ENCODE peak calls at places on chromosomes 12 and 14, in eight cellular contexts. G is PC-9; N is stomach; V is endothelial cell of umbilical vein; B is Peyer's patch; K is CD8-positive, alpha-beta T cell; T is K562; I is tibial artery. C is an unnamed sample. For H3K27me3, the result is how much of the 10 kb centered on the place peaks cover.

GRCh38 chr14:61280092-61280525 is 1.0 kb downstream of the TMEM30B start:
- DNase-seq in G (no peak), N (peak), V (no peak), B (peak), K (peak), T (no peak), I (peak), C (no peak)

GRCh38 chr12:132040906-132041606 is 91.3 kb downstream of the EP400 start:
- DNase-seq in G (no peak), N (no peak), V (no peak), B (no peak), K (no peak), T (no peak), I (no peak), C (no peak)

GRCh38 chr14:67623114-67623513 is 3.4 kb downstream of the ARG2 start:
- DNase-seq in G (no peak), N (no peak), V (peak), B (no peak), K (no peak), T (no peak), I (no peak), C (no peak)

GRCh38 chr14:69632154-69632553 is 20.8 kb downstream of the SUSD6 start:
- DNase-seq in G (no peak), N (no peak), V (no peak), B (no peak), K (no peak), T (no peak), I (no peak), C (no peak)

GRCh38 chr14:22448905-22449611 is 140.0 kb downstream of the DAD1 start:
- DNase-seq in G (peak), N (no peak), V (no peak), B (no peak), K (no peak), T (no peak), I (peak), C (peak)

GRCh38 chr14:104134061-104134965 is 4.1 kb upstream of the KIF26A start:
- DNase-seq in G (no peak), N (no peak), V (no peak), B (no peak), K (no peak), T (no peak), I (no peak), C (no peak)

GRCh38 chr12:76374395-76375020 is 26.3 kb upstream of the BBS10 start:
- DNase-seq in G (no peak), N (no peak), V (no peak), B (no peak), K (no peak), T (no peak), I (no peak), C (no peak)

GRCh38 chr14:100826371-100827139 is 637 bp downstream of the MEG3 start:
- DNase-seq in G (no peak), N (no peak), V (peak), B (no peak), K (no peak), T (no peak), I (no peak), C (no peak)

GRCh38 chr14:32354716-32355115 is 25.6 kb downstream of the AKAP6 start:
- DNase-seq in G (peak), N (no peak), V (no peak), B (no peak), K (no peak), T (no peak), I (no peak), C (no peak)

GRCh38 chr12:44465139-44465538 is 411.0 kb downstream of the NELL2 start:
- DNase-seq in G (no peak), N (no peak), V (no peak), B (no peak), K (no peak), T (no peak), I (no peak), C (no peak)

GRCh38 chr14:95725685-95726336 is 11.9 kb upstream of the TCL1A start:
- DNase-seq in G (no peak), N (no peak), V (no peak), B (no peak), K (no peak), T (no peak), I (no peak), C (peak)

GRCh38 chr12:57190037-57190436 is 26.6 kb upstream of the NXPH4 start:
- DNase-seq in G (no peak), N (no peak), V (peak), B (no peak), K (no peak), T (no peak), I (no peak), C (no peak)

GRCh38 chr12:46349253-46349652 is 23.3 kb downstream of the SLC38A2 start:
- DNase-seq in G (no peak), N (no peak), V (peak), B (no peak), K (no peak), T (no peak), I (no peak), C (no peak)

GRCh38 chr14:77025744-77026165 is 2.8 kb downstream of the IRF2BPL start:
- DNase-seq in G (no peak), N (no peak), V (peak), B (no peak), K (no peak), T (no peak), I (no peak), C (no peak)

GRCh38 chr14:92880851-92881250 is 42.1 kb upstream of the CHGA start:
- DNase-seq in G (peak), N (no peak), V (peak), B (no peak), K (no peak), T (no peak), I (no peak), C (no peak)

GRCh38 chr12:2352203-2352602 is 299.4 kb downstream of the CACNA1C start:
- DNase-seq in G (no peak), N (no peak), V (no peak), B (no peak), K (no peak), T (no peak), I (no peak), C (no peak)

GRCh38 chr14:26255213-26255612 is 342.6 kb downstream of the NOVA1 start:
- DNase-seq in G (no peak), N (no peak), V (peak), B (no peak), K (no peak), T (no peak), I (no peak), C (no peak)
- TF ChIP-seq CTCF in G (peak), N (no peak), V (no peak), B (no peak), K (no peak), T (no peak), I (no peak), C (no peak)

GRCh38 chr12:107447336-107447735 is 238.3 kb upstream of the PWP1 start:
- DNase-seq in G (no peak), N (no peak), V (no peak), B (no peak), K (no peak), T (no peak), I (no peak), C (no peak)
- H3K27me3 ChIP-seq in G (under half), N (under half), V (under half), B (under half), K (under half), T (under half), I (under half), C (under half)

GRCh38 chr14:58395815-58396626 is at the start of gene TOMM20L:
- DNase-seq in G (peak), N (peak), V (peak), B (peak), K (peak), T (peak), I (peak), C (peak)
- TF ChIP-seq CTCF in G (peak), N (peak), V (peak), B (peak), K (peak), T (peak), I (peak), C (peak)

DNA sequence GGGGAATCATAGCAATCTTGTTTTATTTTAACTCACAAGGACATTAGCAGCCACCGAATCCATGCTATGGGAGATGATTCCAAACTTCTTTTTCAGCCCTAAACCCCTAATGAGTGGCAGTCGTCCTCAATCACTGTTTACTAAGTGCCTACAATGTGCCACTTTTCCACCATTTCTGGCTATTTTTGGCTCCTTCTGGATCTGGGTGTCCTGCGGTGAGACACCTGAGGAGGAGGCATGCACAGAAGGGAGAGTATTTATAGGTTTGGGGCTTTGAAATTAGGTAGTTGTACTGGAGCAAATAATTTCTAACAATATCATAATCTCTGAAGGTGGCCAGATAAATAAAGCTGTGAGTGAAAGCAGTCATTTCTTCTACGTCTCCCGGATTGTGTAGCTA is 1125.6 kb downstream of the BCL11B start:
- DNase-seq in G (no peak), N (no peak), V (no peak), B (no peak), K (no peak), T (no peak), I (no peak), C (no peak)
- H3K27me3 ChIP-seq in G (under half), N (under half), V (under half), B (under half), K (under half), T (under half), I (under half), C (under half)

DNA sequence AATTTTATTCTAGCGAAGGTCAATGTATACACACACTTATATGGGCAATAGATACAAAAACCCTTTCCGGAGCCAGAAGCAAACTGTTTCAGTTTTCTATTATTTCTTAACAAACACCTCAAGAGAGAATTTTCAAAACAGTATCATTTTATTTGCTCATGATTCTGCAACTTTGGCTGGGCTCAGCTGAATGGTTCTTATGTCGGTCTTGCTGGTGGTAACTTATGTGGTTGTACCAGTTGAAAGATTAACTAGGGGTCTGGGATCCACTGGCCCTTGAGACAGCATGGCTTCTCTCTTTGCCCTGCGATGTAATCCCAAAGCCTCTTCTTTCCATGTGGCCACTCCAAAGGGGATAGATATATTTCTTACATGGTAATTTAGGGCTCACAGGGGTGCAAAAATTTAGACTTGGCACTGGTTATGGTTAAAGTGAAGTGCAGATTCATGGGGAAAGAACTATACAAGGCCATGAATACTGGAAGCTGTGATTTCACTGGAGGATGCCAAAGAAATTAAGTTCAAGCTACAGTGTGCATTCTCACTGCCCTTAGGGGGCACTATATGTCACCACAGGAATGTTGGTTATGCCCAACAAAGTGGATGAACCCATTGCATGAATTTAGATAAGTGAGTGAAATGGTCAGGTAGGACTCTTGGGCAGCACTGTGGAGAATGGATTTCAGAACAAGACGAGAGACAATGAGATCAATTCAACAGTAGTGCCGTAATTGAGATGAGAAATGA is 94.3 kb upstream of the NAV3 start:
- DNase-seq in G (no peak), N (no peak), V (no peak), B (no peak), K (no peak), T (no peak), I (no peak), C (no peak)
- TF ChIP-seq CTCF in G (no peak), N (no peak), V (no peak), B (no peak), K (no peak), T (no peak), I (no peak), C (peak)

DNA sequence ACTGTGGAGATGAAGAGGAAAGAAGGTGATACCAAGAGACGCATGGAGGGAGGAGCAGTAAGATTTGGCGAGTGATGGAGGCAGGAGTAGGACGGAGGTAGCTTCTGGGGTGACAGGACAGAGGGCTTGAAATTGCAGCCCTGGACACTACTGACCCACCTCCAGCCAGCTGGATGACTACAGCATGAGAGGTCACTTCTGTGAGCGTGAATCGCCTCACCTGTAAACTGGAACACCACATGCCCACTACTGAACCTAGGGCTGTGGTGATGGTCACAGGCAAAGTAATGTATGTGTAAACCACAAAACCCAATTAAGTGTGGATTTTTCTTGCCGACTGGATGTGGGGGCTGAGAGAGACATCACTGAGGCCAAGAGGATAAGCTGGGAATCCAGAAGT is 6.6 kb upstream of the KRT4 start:
- DNase-seq in G (no peak), N (no peak), V (no peak), B (no peak), K (no peak), T (no peak), I (no peak), C (no peak)
- H3K27me3 ChIP-seq in G (under half), N (under half), V (under half), B (under half), K (under half), T (under half), I (under half), C (under half)